ENCODE peak calls at places on chromosomes 5 and 9, in four cellular contexts. N, J, L and Z are unnamed samples.

GRCh38 chr5:179801304-179802206 is 5.1 kb downstream of the MGAT4B start:
- DNase-seq in N (peak), J (peak), L (peak), Z (peak)

GRCh38 chr5:168366124-168366523 is 74.7 kb downstream of the WWC1 start:
- DNase-seq in N (no peak), J (no peak), L (no peak), Z (peak)

GRCh38 chr5:11385901-11386293 is 518.3 kb downstream of the CTNND2 start:
- DNase-seq in N (no peak), J (no peak), L (no peak), Z (no peak)

GRCh38 chr5:143001764-143002351 is 231.7 kb downstream of the ARHGAP26 start:
- DNase-seq in N (no peak), J (no peak), L (no peak), Z (no peak)

GRCh38 chr5:6808462-6808861 is 95.2 kb downstream of the TENT4A start:
- DNase-seq in N (no peak), J (no peak), L (no peak), Z (no peak)

GRCh38 chr5:124059200-124059599 is 547.2 kb downstream of the CSNK1G3 start:
- DNase-seq in N (no peak), J (no peak), L (no peak), Z (no peak)

GRCh38 chr9:137168907-137169763 is 716 bp downstream of the LRRC26 start:
- DNase-seq in N (no peak), J (no peak), L (no peak), Z (no peak)

GRCh38 chr9:122252796-122253195 is 11.8 kb downstream of the RBM18 start:
- DNase-seq in N (no peak), J (peak), L (no peak), Z (no peak)

GRCh38 chr9:90078988-90079457 is 474.2 kb downstream of the GADD45G start:
- DNase-seq in N (no peak), J (no peak), L (no peak), Z (no peak)

GRCh38 chr5:120152472-120152871 is 311.6 kb upstream of the PRR16 start:
- DNase-seq in N (no peak), J (no peak), L (no peak), Z (no peak)

GRCh38 chr9:36999728-37000333 is 34.2 kb downstream of the PAX5 start:
- DNase-seq in N (no peak), J (no peak), L (no peak), Z (no peak)
- TF ChIP-seq POLR2A in N (no peak), J (no peak), L (no peak), Z (no peak)

DNA sequence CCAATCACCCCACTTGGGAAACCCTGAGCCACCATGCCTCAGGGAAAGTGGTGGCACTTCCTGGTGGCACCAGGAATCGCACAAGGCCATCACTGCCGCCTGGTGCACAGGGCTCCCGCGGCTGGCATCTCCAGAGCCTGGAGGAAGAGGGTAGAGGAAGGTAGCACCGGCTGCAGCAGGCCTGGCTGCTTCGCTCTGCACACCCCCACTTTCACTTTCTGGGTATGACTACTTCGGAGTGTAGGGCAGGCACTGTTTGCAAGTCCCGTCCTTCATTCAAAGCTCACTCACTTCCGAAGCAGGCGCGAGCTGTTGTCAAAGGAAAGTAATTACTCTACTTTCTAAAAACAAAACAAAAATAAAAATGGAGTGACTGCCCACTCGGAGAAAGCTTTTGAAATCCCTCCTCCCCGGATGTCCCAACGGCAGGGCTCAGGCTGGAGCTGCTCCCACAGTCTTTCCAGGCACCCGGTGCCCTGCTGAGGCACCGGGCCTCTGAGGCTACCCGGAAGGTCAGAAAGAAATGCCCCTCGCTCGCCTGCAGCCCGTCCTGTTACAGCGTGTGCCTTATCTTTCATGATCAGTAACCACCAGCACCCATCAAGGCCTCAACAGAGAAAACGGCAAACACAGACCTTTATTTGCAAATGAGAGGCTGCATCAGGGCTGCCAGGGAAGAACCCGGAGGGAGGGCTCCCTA is 2.0 kb downstream of the BRD3 start:
- DNase-seq in N (no peak), J (no peak), L (peak), Z (peak)
- TF ChIP-seq POLR2A in N (no peak), J (no peak), L (peak), Z (no peak)

GRCh38 chr9:129141066-129142041 is 30.1 kb downstream of the PTPA start:
- DNase-seq in N (peak), J (peak), L (peak), Z (peak)

GRCh38 chr9:129142115-129142514 is 30.9 kb downstream of the PTPA start:
- DNase-seq in N (no peak), J (no peak), L (no peak), Z (no peak)

GRCh38 chr9:129143461-129143927 is 32.3 kb downstream of the PTPA start:
- DNase-seq in N (no peak), J (peak), L (peak), Z (no peak)

GRCh38 chr9:129142536-129142935 is 31.3 kb downstream of the PTPA start:
- DNase-seq in N (no peak), J (no peak), L (no peak), Z (no peak)

GRCh38 chr9:129143031-129143441 is 31.8 kb downstream of the PTPA start:
- DNase-seq in N (peak), J (peak), L (peak), Z (peak)
- TF ChIP-seq POLR2A in N (no peak), J (no peak), L (peak), Z (no peak)

GRCh38 chr5:180830253-180831138 is 27.9 kb upstream of the MGAT1 start:
- DNase-seq in N (no peak), J (peak), L (peak), Z (peak)
- TF ChIP-seq POLR2A in N (peak), J (no peak), L (peak), Z (no peak)

GRCh38 chr5:150700600-150701377 is at the start of gene RBM22:
- DNase-seq in N (peak), J (peak), L (peak), Z (peak)
- TF ChIP-seq POLR2A in N (peak), J (peak), L (peak), Z (no peak)

DNA sequence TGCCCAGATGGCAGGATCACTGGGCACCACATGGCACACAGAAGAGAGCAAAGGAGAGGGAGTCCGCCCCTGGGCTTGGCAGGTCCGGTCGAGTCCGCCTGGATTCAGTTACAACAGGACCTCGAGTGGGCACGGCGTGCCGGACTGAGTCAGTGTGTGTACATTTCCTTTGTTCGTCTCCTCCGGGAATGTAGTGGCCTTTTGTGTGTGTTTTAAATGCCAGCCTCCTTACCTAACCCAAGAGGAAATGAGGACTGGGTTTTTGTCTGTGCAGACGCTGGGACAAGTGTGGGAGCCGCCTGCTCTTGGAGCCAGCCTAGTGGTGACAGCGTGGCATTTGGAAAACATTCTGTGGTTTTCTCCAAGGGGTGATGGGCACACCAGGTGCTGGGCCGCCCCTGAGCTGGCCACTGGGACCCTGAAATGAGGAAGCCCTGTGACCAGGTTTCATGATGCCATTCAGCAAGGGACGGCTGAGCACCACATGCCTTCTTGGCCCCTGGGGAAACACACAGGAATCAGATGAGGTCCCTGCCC is 9.6 kb downstream of the NEK6 start:
- DNase-seq in N (no peak), J (no peak), L (peak), Z (peak)
- TF ChIP-seq POLR2A in N (no peak), J (no peak), L (no peak), Z (no peak)

GRCh38 chr9:17578911-17579793 is at the start of gene SH3GL2:
- DNase-seq in N (no peak), J (peak), L (peak), Z (no peak)
- TF ChIP-seq POLR2A in N (no peak), J (peak), L (no peak), Z (no peak)

GRCh38 chr9:136095495-136096058 is 488 bp upstream of the NACC2 start:
- DNase-seq in N (no peak), J (no peak), L (no peak), Z (no peak)

GRCh38 chr9:136092741-136093140 is 2.3 kb downstream of the NACC2 start:
- DNase-seq in N (no peak), J (peak), L (no peak), Z (no peak)

GRCh38 chr9:136093331-136093986 is 1.6 kb downstream of the NACC2 start:
- DNase-seq in N (no peak), J (peak), L (no peak), Z (no peak)

GRCh38 chr9:136095028-136095494 is at the start of gene NACC2:
- DNase-seq in N (no peak), J (peak), L (peak), Z (no peak)

DNA sequence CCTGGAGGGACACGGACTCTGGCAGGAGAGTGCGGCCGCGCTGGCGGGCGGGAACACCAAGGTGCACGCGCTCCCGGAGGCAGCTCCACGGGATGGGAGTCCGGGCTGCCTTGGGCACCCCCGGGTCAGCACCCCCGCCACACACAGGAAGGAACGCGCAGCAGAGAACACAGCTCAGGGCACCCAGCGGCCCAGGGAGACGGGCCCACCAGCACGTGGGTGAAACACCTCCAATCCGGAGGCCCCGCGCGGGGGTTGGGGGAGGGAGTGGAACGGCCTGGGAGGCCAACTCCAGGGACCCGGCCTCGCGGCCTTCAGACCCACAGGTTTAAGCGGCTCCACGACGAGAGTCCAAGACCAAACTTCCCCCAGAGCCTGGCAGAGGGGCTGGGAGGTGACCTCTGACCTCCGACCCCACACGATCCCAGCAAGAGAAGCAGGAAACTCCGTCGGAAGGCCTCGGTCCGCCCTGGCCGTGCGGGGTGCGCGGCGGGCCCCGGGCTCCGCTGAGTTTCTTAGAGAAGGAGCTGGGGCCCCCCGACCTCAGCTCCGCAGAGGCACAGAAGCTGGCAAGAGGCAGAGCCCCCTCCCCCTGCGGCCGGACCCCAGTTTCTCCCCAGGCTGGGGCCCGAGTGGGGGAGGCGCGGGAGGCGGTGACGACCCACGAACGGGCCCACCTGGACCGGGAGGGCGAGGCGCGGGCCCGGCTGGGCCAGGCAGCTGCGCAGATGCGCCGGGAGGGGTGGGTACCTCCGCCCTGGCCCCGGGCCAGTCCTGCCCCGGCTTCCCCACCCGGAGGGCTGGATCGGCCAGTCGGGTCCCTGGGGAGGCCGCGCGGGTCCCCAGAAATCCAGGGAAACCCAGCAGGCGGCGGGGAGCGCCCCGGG is 851 bp downstream of the NACC2 start:
- DNase-seq in N (peak), J (peak), L (peak), Z (peak)
- TF ChIP-seq POLR2A in N (no peak), J (no peak), L (no peak), Z (no peak)